ENCODE peak calls at places on chromosomes 7 and 10, in eight cellular contexts. O is H1, F is HepG2, W is suprapubic skin, B is ovary, M is A549, U is upper lobe of left lung, E is K562. X is an unnamed sample.
A peak's percentile ranks its signal among the peaks of the same experiment; 100 is the strongest.

GRCh38 chr7:115707684-115708341 is 322.8 kb downstream of the TFEC start:
- DNase-seq in O (no peak), F (no peak), E (no peak), M (no peak), U (no peak), B (no peak), W (no peak), X (no peak)

GRCh38 chr7:34011711-34012110 is 106.4 kb downstream of the BMPER start:
- DNase-seq in W (no peak), M (no peak), O (no peak), F (no peak), U (no peak), B (no peak), E (no peak), X (no peak)

GRCh38 chr7:95391761-95392160 is 4.4 kb downstream of the PON3 start:
- DNase-seq in E (no peak), U (no peak), W (no peak), M (no peak), F (no peak), B (no peak), O (no peak), X (no peak)

GRCh38 chr7:10708447-10708846 is 265.2 kb upstream of the PHF14 start:
- DNase-seq in E (no peak), W (no peak), B (no peak), F (peak; percentile 4), U (no peak), O (no peak), M (no peak), X (no peak)

GRCh38 chr7:121178869-121179497 is 149.8 kb upstream of the WNT16 start:
- DNase-seq in F (no peak), O (no peak), M (no peak), U (no peak), B (no peak), W (no peak), E (no peak), X (no peak)

GRCh38 chr7:27177795-27178320 is 3.7 kb upstream of the HOXA10 start:
- DNase-seq in M (no peak), U (no peak), O (no peak), E (no peak), F (no peak), W (peak; percentile 11), B (no peak), X (no peak)

GRCh38 chr10:75492151-75492550 is 60.7 kb downstream of the LRMDA start:
- DNase-seq in U (no peak), W (no peak), F (no peak), E (no peak), B (no peak), M (no peak), O (no peak), X (no peak)

GRCh38 chr10:88456730-88457129 is 126.4 kb downstream of the RNLS start:
- DNase-seq in W (no peak), B (no peak), U (no peak), O (no peak), E (no peak), F (no peak), M (no peak), X (no peak)

GRCh38 chr7:47380325-47381131 is 201.4 kb downstream of the TNS3 start:
- DNase-seq in U (no peak), W (peak; percentile 43), O (peak; percentile 57), B (peak; percentile 33), F (peak; percentile 48), M (no peak), E (no peak), X (no peak)

GRCh38 chr10:10591682-10592412 is 425.8 kb upstream of the CELF2 start:
- DNase-seq in E (no peak), F (no peak), W (no peak), U (no peak), M (no peak), O (no peak), B (no peak), X (no peak)

GRCh38 chr7:64951250-64951848 is 39.5 kb downstream of the ZNF117 start:
- DNase-seq in B (no peak), F (peak; percentile 52), U (no peak), M (peak; percentile 3), E (peak; percentile 40), O (no peak), W (no peak), X (no peak)

GRCh38 chr10:119542990-119543813 is 683 bp upstream of the RGS10 start:
- DNase-seq in E (peak; percentile 72), M (peak; percentile 75), O (no peak), U (peak; percentile 92), B (peak; percentile 57), F (peak; percentile 39), W (peak; percentile 75), X (no peak)

GRCh38 chr7:23971031-23971430 is 261.0 kb downstream of the STK31 start:
- DNase-seq in F (no peak), O (no peak), E (no peak), M (no peak), W (no peak), U (no peak), B (no peak), X (no peak)

GRCh38 chr10:126456632-126457031 is 68.4 kb upstream of the ADAM12 start:
- DNase-seq in B (no peak), E (no peak), U (no peak), O (no peak), F (no peak), M (no peak), W (no peak), X (peak; percentile 57)

GRCh38 chr10:115082521-115082920 is 10.6 kb upstream of the ATRNL1 start:
- DNase-seq in W (no peak), M (no peak), F (no peak), B (no peak), U (no peak), O (no peak), E (no peak), X (no peak)

GRCh38 chr7:110964770-110965169 is 126.2 kb upstream of the LRRN3 start:
- DNase-seq in O (no peak), U (no peak), F (no peak), M (no peak), E (no peak), B (no peak), W (no peak), X (no peak)

GRCh38 chr7:74372511-74373111 is 81.1 kb upstream of the GTF2IRD1 start:
- DNase-seq in O (peak; percentile 58), U (peak; percentile 83), W (no peak), E (no peak), F (no peak), M (no peak), B (peak; percentile 87), X (no peak)

GRCh38 chr7:74372060-74372408 is 81.7 kb upstream of the GTF2IRD1 start:
- DNase-seq in F (no peak), M (no peak), O (peak; percentile 55), W (no peak), E (no peak), B (no peak), U (no peak), X (no peak)

GRCh38 chr7:74373536-74373935 is 80.2 kb upstream of the GTF2IRD1 start:
- DNase-seq in E (no peak), W (no peak), F (no peak), U (no peak), O (no peak), M (no peak), B (no peak), X (no peak)

GRCh38 chr7:74375726-74376220 is 77.9 kb upstream of the GTF2IRD1 start:
- DNase-seq in E (no peak), O (no peak), F (no peak), W (no peak), M (no peak), U (peak; percentile 77), B (no peak), X (no peak)

DNA sequence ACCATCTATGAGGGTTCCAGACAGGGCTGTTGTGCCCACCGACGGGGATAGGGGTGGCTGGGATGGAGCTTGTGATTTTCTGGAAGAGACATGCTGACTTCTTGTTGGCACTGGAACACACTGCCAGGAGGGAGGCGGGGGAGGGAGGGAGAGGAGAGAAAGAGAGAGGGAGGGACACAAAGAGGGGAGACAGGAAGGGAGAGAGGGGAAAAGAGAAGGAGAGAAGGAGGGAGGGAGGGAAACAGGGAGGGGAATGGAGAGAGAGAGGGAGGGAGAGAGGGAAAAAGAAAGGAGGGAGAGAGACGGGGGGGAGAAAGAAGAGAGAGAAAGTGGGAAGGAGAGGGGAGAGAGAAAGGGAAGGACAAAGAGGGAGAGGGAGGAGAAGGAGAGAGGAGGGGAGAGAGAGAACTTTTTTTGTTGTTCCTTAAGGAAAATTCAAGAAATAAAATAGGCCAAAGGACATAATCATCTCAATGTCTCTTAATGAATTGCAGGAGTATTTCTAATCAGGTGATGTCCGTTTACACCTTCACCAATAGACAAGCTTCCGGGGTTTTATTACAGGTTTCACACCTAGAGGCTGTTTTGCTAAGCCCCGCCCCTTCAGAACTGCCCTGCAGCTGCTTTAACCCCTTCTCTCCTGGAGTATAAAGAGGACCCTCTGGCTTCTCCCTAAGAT is 82.2 kb upstream of the GTF2IRD1 start:
- DNase-seq in E (peak; percentile 56), W (no peak), B (peak; percentile 74), M (no peak), F (no peak), U (no peak), O (peak; percentile 70), X (no peak)
- H3K4me3 ChIP-seq in E (no peak overlapping the region), W (no peak overlapping the region), B (no peak overlapping the region), M (no peak overlapping the region), F (no peak overlapping the region), U (peak overlapping the region; percentile 29), O (peak overlapping the region; percentile 56), X (no peak overlapping the region)

DNA sequence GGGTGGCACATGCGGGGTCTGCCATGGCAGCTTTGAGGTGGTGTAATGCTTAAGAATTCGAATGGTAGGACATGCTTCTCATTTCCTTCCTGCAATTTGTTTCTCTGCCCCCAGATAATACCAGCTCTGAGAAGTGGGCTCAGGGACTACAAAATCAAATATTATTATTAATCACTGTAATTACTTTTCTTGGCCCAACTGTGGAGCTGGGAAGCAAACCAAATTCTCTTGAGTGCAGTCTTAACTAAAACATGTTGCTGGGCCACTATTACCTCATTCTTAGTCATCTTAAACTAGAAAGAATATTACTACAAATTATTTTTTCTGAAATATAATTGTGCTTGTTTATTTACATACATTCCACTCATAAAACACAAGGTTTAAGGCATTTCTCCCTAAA is 566.7 kb upstream of the NRP1 start:
- DNase-seq in B (peak; percentile 36), O (no peak), M (no peak), W (no peak), U (no peak), F (no peak), E (no peak), X (no peak)
- TF ChIP-seq EP300 in B (no peak), O (no peak), M (no peak), W (no peak), U (no peak), F (no peak), E (no peak), X (no peak)

GRCh38 chr7:155796381-155797261 is 15.6 kb downstream of the SHH start:
- DNase-seq in E (peak; percentile 91), W (no peak), B (peak; percentile 50), U (peak; percentile 94), O (peak; percentile 96), M (peak; percentile 86), F (no peak), X (no peak)
- H3K4me3 ChIP-seq in E (no peak overlapping the region), W (no peak overlapping the region), B (no peak overlapping the region), U (no peak overlapping the region), O (peak overlapping the region; percentile 52), M (peak overlapping the region; percentile 33), F (peak overlapping the region; percentile 33), X (no peak overlapping the region)

DNA sequence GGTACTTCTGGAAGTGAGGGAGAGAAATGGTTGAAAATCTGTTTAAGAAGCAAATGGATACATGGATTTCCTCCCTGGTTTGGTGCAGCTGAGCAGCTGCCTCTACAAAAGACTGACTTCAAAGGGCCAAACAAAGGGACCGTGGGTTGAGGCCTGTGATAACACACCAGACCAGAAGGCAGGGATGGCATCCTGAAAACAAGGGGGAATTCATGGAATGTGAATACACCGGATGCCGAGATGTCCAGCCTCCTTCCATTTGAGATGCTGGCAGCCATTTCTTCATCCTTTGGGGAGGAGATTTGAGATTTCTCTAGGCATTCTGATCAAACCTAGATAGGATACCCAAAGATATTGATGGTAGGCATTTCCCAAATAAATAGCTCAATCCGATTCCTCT is 36.9 kb downstream of the TAF3 start:
- DNase-seq in U (no peak), M (no peak), E (no peak), F (peak; percentile 16), B (no peak), O (no peak), W (no peak), X (no peak)
- TF ChIP-seq EP300 in U (no peak), M (no peak), E (no peak), F (no peak), B (no peak), O (no peak), W (no peak), X (no peak)